ENCODE peak calls at places on chromosome 11, in five cellular contexts. Z is A549, T is Caki2, C is bronchial epithelial cell, X is pons. M is an unnamed sample.
A peak's percentile ranks its signal among the peaks of the same experiment; 100 is the strongest.

GRCh38 chr11:74147199-74147929 is 23.4 kb downstream of the C2CD3 start:
- DNase-seq in C (no peak), T (peak; percentile 67), X (no peak), Z (no peak), M (peak; percentile 78)

GRCh38 chr11:7321708-7322448 is 70.2 kb downstream of the SYT9 start:
- DNase-seq in C (no peak), X (peak; percentile 39), Z (no peak), T (no peak), M (no peak)

GRCh38 chr11:72354356-72355115 is 79.8 kb downstream of the CLPB start:
- DNase-seq in C (peak; percentile 21), X (no peak), T (no peak), Z (peak; percentile 11), M (no peak)

GRCh38 chr11:75352417-75353206 is 1.2 kb upstream of the ARRB1 start:
- DNase-seq in Z (no peak), X (no peak), C (no peak), T (no peak), M (no peak)

GRCh38 chr11:116563713-116564050 is 209.1 kb downstream of the BUD13 start:
- DNase-seq in X (no peak), T (no peak), C (no peak), Z (no peak), M (no peak)

GRCh38 chr11:63020671-63021255 is 5.1 kb upstream of the SLC22A8 start:
- DNase-seq in C (no peak), T (no peak), X (no peak), Z (peak; percentile 36), M (no peak)

GRCh38 chr11:19715373-19715772 is 2.7 kb downstream of the NAV2 start:
- DNase-seq in Z (peak; percentile 29), C (peak; percentile 77), X (no peak), T (peak; percentile 87), M (peak; percentile 96)

GRCh38 chr11:21704539-21704938 is 488.3 kb upstream of the ANO5 start:
- DNase-seq in X (no peak), T (no peak), Z (no peak), C (no peak), M (no peak)

GRCh38 chr11:118290923-118291322 is 13.6 kb upstream of the CD3E start:
- DNase-seq in C (peak; percentile 71), Z (peak; percentile 18), X (peak; percentile 50), T (no peak), M (no peak)

GRCh38 chr11:77155082-77155475 is 27.0 kb downstream of the MYO7A start:
- DNase-seq in C (no peak), X (no peak), Z (no peak), T (no peak), M (no peak)

GRCh38 chr11:65391007-65391406 is 4.6 kb downstream of the FRMD8 start:
- DNase-seq in Z (peak; percentile 30), T (no peak), X (no peak), C (no peak), M (no peak)

GRCh38 chr11:69195819-69196218 is 40.1 kb downstream of the SMIM38 start:
- DNase-seq in Z (no peak), C (no peak), T (no peak), X (no peak), M (no peak)

GRCh38 chr11:133966924-133967598 is 10.3 kb upstream of the IGSF9B start:
- DNase-seq in T (no peak), Z (peak; percentile 28), C (no peak), X (no peak), M (no peak)

GRCh38 chr11:100890779-100891178 is 203.7 kb downstream of the ARHGAP42 start:
- DNase-seq in Z (no peak), C (no peak), T (peak; percentile 25), X (peak; percentile 12), M (peak; percentile 39)

GRCh38 chr11:111612211-111612610 is 10.0 kb downstream of the SIK2 start:
- DNase-seq in C (no peak), T (no peak), X (peak; percentile 15), Z (no peak), M (no peak)

GRCh38 chr11:129248618-129249017 is 56.5 kb upstream of the ARHGAP32 start:
- DNase-seq in C (peak; percentile 64), T (peak; percentile 10), Z (peak; percentile 38), X (no peak), M (no peak)

GRCh38 chr11:124113890-124114289 is 1.4 kb upstream of the VWA5A start:
- DNase-seq in Z (no peak), X (no peak), T (peak; percentile 12), C (peak; percentile 44), M (peak; percentile 18)

GRCh38 chr11:80146231-80146630 is 705.4 kb upstream of the TENM4 start:
- DNase-seq in X (no peak), Z (no peak), T (peak; percentile 81), C (peak; percentile 51), M (peak; percentile 93)

GRCh38 chr11:70544067-70544773 is 145.9 kb downstream of the CTTN start:
- DNase-seq in T (no peak), X (no peak), C (no peak), Z (no peak), M (no peak)

GRCh38 chr11:72328366-72329224 is 84.6 kb upstream of the PHOX2A start:
- DNase-seq in X (peak; percentile 19), T (no peak), C (no peak), Z (no peak), M (no peak)

GRCh38 chr11:12410006-12410728 is 32.8 kb downstream of the PARVA start:
- DNase-seq in Z (peak; percentile 21), X (peak; percentile 17), T (no peak), C (no peak), M (no peak)

GRCh38 chr11:117766576-117766975 is 30.4 kb downstream of the DSCAML1 start:
- DNase-seq in C (no peak), T (no peak), X (no peak), Z (no peak), M (no peak)

GRCh38 chr11:662689-663274 is 25.7 kb downstream of the DRD4 start:
- DNase-seq in T (peak; percentile 21), Z (peak; percentile 96), C (peak; percentile 50), X (peak; percentile 48), M (no peak)

GRCh38 chr11:37450613-37451012 is 852.6 kb upstream of the RAG2 start:
- DNase-seq in X (no peak), C (peak; percentile 53), T (no peak), Z (no peak), M (no peak)